ENCODE peak calls at places on chromosome 14, in eight cellular contexts. One of them, this sample, is unnamed.

GRCh38 chr14:99758915-99759545 is 34.2 kb upstream of the EML1 start:
- DNase-seq in A549: no peak
- DNase-seq in CD8-positive, alpha-beta T cell: no peak
- DNase-seq in GM23248: no peak
- DNase-seq in heart left ventricle: no peak
- DNase-seq in ureter: no peak
- DNase-seq in mucosa of gallbladder: no peak
- DNase-seq in kidney: peak
- DNase-seq in this sample: peak

GRCh38 chr14:24196071-24197061 is 1.1 kb upstream of the TM9SF1 start:
- DNase-seq in A549: no peak
- DNase-seq in GM23248: peak
- DNase-seq in ureter: no peak
- DNase-seq in mucosa of gallbladder: no peak
- DNase-seq in kidney: peak
- DNase-seq in CD8-positive, alpha-beta T cell: no peak
- DNase-seq in heart left ventricle: no peak
- DNase-seq in this sample: no peak

GRCh38 chr14:92657457-92658142 is 90.8 kb downstream of the LGMN start:
- DNase-seq in ureter: peak
- DNase-seq in kidney: peak
- DNase-seq in CD8-positive, alpha-beta T cell: no peak
- DNase-seq in A549: no peak
- DNase-seq in heart left ventricle: peak
- DNase-seq in mucosa of gallbladder: peak
- DNase-seq in GM23248: no peak
- DNase-seq in this sample: peak

GRCh38 chr14:101336203-101336602 is 225.1 kb upstream of the DIO3 start:
- DNase-seq in ureter: no peak
- DNase-seq in kidney: no peak
- DNase-seq in CD8-positive, alpha-beta T cell: no peak
- DNase-seq in heart left ventricle: no peak
- DNase-seq in A549: no peak
- DNase-seq in mucosa of gallbladder: no peak
- DNase-seq in GM23248: no peak
- DNase-seq in this sample: no peak

GRCh38 chr14:39426605-39427004 is 5.6 kb downstream of the FBXO33 start:
- DNase-seq in kidney: no peak
- DNase-seq in GM23248: peak
- DNase-seq in mucosa of gallbladder: no peak
- DNase-seq in ureter: no peak
- DNase-seq in A549: no peak
- DNase-seq in CD8-positive, alpha-beta T cell: no peak
- DNase-seq in heart left ventricle: no peak
- DNase-seq in this sample: no peak

GRCh38 chr14:92520701-92521415 is 7.3 kb downstream of the RIN3 start:
- DNase-seq in CD8-positive, alpha-beta T cell: no peak
- DNase-seq in mucosa of gallbladder: no peak
- DNase-seq in GM23248: no peak
- DNase-seq in A549: no peak
- DNase-seq in kidney: no peak
- DNase-seq in heart left ventricle: no peak
- DNase-seq in ureter: no peak
- DNase-seq in this sample: no peak

GRCh38 chr14:39175445-39176262 is 600 bp downstream of the PNN start:
- DNase-seq in heart left ventricle: peak
- DNase-seq in ureter: peak
- DNase-seq in mucosa of gallbladder: no peak
- DNase-seq in kidney: no peak
- DNase-seq in GM23248: peak
- DNase-seq in A549: peak
- DNase-seq in CD8-positive, alpha-beta T cell: no peak
- DNase-seq in this sample: no peak

GRCh38 chr14:70047598-70048312 is 141.0 kb downstream of the SLC8A3 start:
- DNase-seq in heart left ventricle: no peak
- DNase-seq in CD8-positive, alpha-beta T cell: no peak
- DNase-seq in ureter: no peak
- DNase-seq in mucosa of gallbladder: peak
- DNase-seq in kidney: no peak
- DNase-seq in GM23248: no peak
- DNase-seq in A549: peak
- DNase-seq in this sample: no peak

GRCh38 chr14:52703225-52703624 is 3.8 kb upstream of the PSMC6 start:
- DNase-seq in kidney: no peak
- DNase-seq in ureter: no peak
- DNase-seq in heart left ventricle: no peak
- DNase-seq in CD8-positive, alpha-beta T cell: no peak
- DNase-seq in GM23248: peak
- DNase-seq in mucosa of gallbladder: peak
- DNase-seq in A549: no peak
- DNase-seq in this sample: no peak

GRCh38 chr14:69648480-69649414 is 37.4 kb downstream of the SUSD6 start:
- DNase-seq in A549: peak
- DNase-seq in mucosa of gallbladder: no peak
- DNase-seq in kidney: no peak
- DNase-seq in CD8-positive, alpha-beta T cell: no peak
- DNase-seq in GM23248: peak
- DNase-seq in ureter: no peak
- DNase-seq in heart left ventricle: no peak
- DNase-seq in this sample: no peak

GRCh38 chr14:79342942-79343341 is 868.4 kb downstream of the DIO2 start:
- DNase-seq in A549: no peak
- DNase-seq in GM23248: no peak
- DNase-seq in ureter: no peak
- DNase-seq in heart left ventricle: no peak
- DNase-seq in kidney: no peak
- DNase-seq in CD8-positive, alpha-beta T cell: no peak
- DNase-seq in mucosa of gallbladder: no peak
- DNase-seq in this sample: no peak

GRCh38 chr14:37150414-37150813 is 22.0 kb downstream of the SLC25A21 start:
- DNase-seq in CD8-positive, alpha-beta T cell: no peak
- DNase-seq in mucosa of gallbladder: no peak
- DNase-seq in kidney: no peak
- DNase-seq in heart left ventricle: no peak
- DNase-seq in ureter: no peak
- DNase-seq in A549: peak
- DNase-seq in GM23248: peak
- DNase-seq in this sample: no peak

GRCh38 chr14:96255501-96256366 is at the start of gene BDKRB1:
- DNase-seq in kidney: no peak
- DNase-seq in ureter: no peak
- DNase-seq in heart left ventricle: no peak
- DNase-seq in CD8-positive, alpha-beta T cell: no peak
- DNase-seq in mucosa of gallbladder: peak
- DNase-seq in A549: no peak
- DNase-seq in GM23248: peak
- DNase-seq in this sample: no peak

GRCh38 chr14:75793806-75794205 is 132.8 kb downstream of the TTLL5 start:
- DNase-seq in GM23248: peak
- DNase-seq in heart left ventricle: no peak
- DNase-seq in kidney: no peak
- DNase-seq in ureter: no peak
- DNase-seq in A549: no peak
- DNase-seq in CD8-positive, alpha-beta T cell: no peak
- DNase-seq in mucosa of gallbladder: no peak
- DNase-seq in this sample: no peak

GRCh38 chr14:106174206-106174605 is 647.8 kb downstream of the TMEM121 start:
- DNase-seq in CD8-positive, alpha-beta T cell: peak
- DNase-seq in A549: no peak
- DNase-seq in GM23248: no peak
- DNase-seq in heart left ventricle: no peak
- DNase-seq in kidney: no peak
- DNase-seq in mucosa of gallbladder: no peak
- DNase-seq in ureter: no peak
- DNase-seq in this sample: no peak

GRCh38 chr14:69473271-69473670 is 11.3 kb upstream of the PLEKHD1 start:
- DNase-seq in heart left ventricle: no peak
- DNase-seq in CD8-positive, alpha-beta T cell: no peak
- DNase-seq in A549: no peak
- DNase-seq in kidney: no peak
- DNase-seq in ureter: no peak
- DNase-seq in GM23248: no peak
- DNase-seq in mucosa of gallbladder: no peak
- DNase-seq in this sample: no peak

GRCh38 chr14:106619618-106620017 is 1093.2 kb downstream of the TMEM121 start:
- DNase-seq in A549: no peak
- DNase-seq in heart left ventricle: no peak
- DNase-seq in kidney: no peak
- DNase-seq in ureter: no peak
- DNase-seq in CD8-positive, alpha-beta T cell: no peak
- DNase-seq in GM23248: no peak
- DNase-seq in mucosa of gallbladder: no peak
- DNase-seq in this sample: no peak

GRCh38 chr14:75561013-75561432 is 17.4 kb upstream of the FLVCR2 start:
- DNase-seq in ureter: peak
- DNase-seq in A549: peak
- DNase-seq in heart left ventricle: no peak
- DNase-seq in kidney: peak
- DNase-seq in GM23248: peak
- DNase-seq in mucosa of gallbladder: peak
- DNase-seq in CD8-positive, alpha-beta T cell: peak
- DNase-seq in this sample: peak

GRCh38 chr14:90996967-90997366 is 63.5 kb downstream of the RPS6KA5 start:
- DNase-seq in GM23248: no peak
- DNase-seq in ureter: no peak
- DNase-seq in CD8-positive, alpha-beta T cell: no peak
- DNase-seq in heart left ventricle: no peak
- DNase-seq in kidney: no peak
- DNase-seq in A549: no peak
- DNase-seq in mucosa of gallbladder: no peak
- DNase-seq in this sample: no peak

GRCh38 chr14:92247937-92248336 is 75.0 kb upstream of the SLC24A4 start:
- DNase-seq in GM23248: no peak
- DNase-seq in kidney: no peak
- DNase-seq in mucosa of gallbladder: no peak
- DNase-seq in A549: no peak
- DNase-seq in heart left ventricle: no peak
- DNase-seq in ureter: no peak
- DNase-seq in CD8-positive, alpha-beta T cell: no peak
- DNase-seq in this sample: no peak

GRCh38 chr14:30291216-30291615 is 267.7 kb upstream of the G2E3 start:
- DNase-seq in ureter: no peak
- DNase-seq in CD8-positive, alpha-beta T cell: no peak
- DNase-seq in kidney: no peak
- DNase-seq in A549: no peak
- DNase-seq in GM23248: peak
- DNase-seq in mucosa of gallbladder: no peak
- DNase-seq in heart left ventricle: no peak
- DNase-seq in this sample: no peak

GRCh38 chr14:91292476-91292875 is 48.0 kb upstream of the GPR68 start:
- DNase-seq in GM23248: no peak
- DNase-seq in mucosa of gallbladder: no peak
- DNase-seq in A549: no peak
- DNase-seq in kidney: no peak
- DNase-seq in CD8-positive, alpha-beta T cell: no peak
- DNase-seq in heart left ventricle: no peak
- DNase-seq in ureter: no peak
- DNase-seq in this sample: no peak

GRCh38 chr14:101176535-101177205 is 273.1 kb upstream of the RTL1 start:
- DNase-seq in mucosa of gallbladder: no peak
- DNase-seq in ureter: no peak
- DNase-seq in heart left ventricle: no peak
- DNase-seq in kidney: no peak
- DNase-seq in A549: no peak
- DNase-seq in CD8-positive, alpha-beta T cell: no peak
- DNase-seq in GM23248: no peak
- DNase-seq in this sample: no peak

GRCh38 chr14:75274899-75275569 is 3.6 kb upstream of the FOS start:
- DNase-seq in ureter: no peak
- DNase-seq in heart left ventricle: peak
- DNase-seq in CD8-positive, alpha-beta T cell: peak
- DNase-seq in A549: no peak
- DNase-seq in GM23248: no peak
- DNase-seq in mucosa of gallbladder: peak
- DNase-seq in kidney: no peak
- DNase-seq in this sample: peak

GRCh38 chr14:22544881-22545420 is 44.1 kb downstream of the DAD1 start:
- DNase-seq in heart left ventricle: no peak
- DNase-seq in kidney: no peak
- DNase-seq in GM23248: no peak
- DNase-seq in A549: no peak
- DNase-seq in ureter: no peak
- DNase-seq in CD8-positive, alpha-beta T cell: peak
- DNase-seq in mucosa of gallbladder: no peak
- DNase-seq in this sample: no peak

GRCh38 chr14:34088918-34089317 is 138.0 kb upstream of the EGLN3 start:
- DNase-seq in heart left ventricle: no peak
- DNase-seq in A549: no peak
- DNase-seq in kidney: no peak
- DNase-seq in CD8-positive, alpha-beta T cell: no peak
- DNase-seq in ureter: no peak
- DNase-seq in GM23248: no peak
- DNase-seq in mucosa of gallbladder: no peak
- DNase-seq in this sample: no peak

GRCh38 chr14:21999400-21999799 is 325.8 kb upstream of the OR4E1 start:
- DNase-seq in CD8-positive, alpha-beta T cell: peak
- DNase-seq in kidney: no peak
- DNase-seq in GM23248: no peak
- DNase-seq in mucosa of gallbladder: no peak
- DNase-seq in A549: no peak
- DNase-seq in heart left ventricle: no peak
- DNase-seq in ureter: no peak
- DNase-seq in this sample: no peak

GRCh38 chr14:106518054-106518943 is 991.9 kb downstream of the TMEM121 start:
- DNase-seq in kidney: no peak
- DNase-seq in CD8-positive, alpha-beta T cell: peak
- DNase-seq in heart left ventricle: peak
- DNase-seq in GM23248: no peak
- DNase-seq in ureter: peak
- DNase-seq in mucosa of gallbladder: peak
- DNase-seq in A549: no peak
- DNase-seq in this sample: peak

GRCh38 chr14:61608245-61609142 is 86.8 kb upstream of the HIF1A start:
- DNase-seq in A549: no peak
- DNase-seq in GM23248: peak
- DNase-seq in mucosa of gallbladder: no peak
- DNase-seq in kidney: no peak
- DNase-seq in CD8-positive, alpha-beta T cell: no peak
- DNase-seq in heart left ventricle: no peak
- DNase-seq in ureter: no peak
- DNase-seq in this sample: no peak

GRCh38 chr14:97771340-97772045 is 974.3 kb downstream of the VRK1 start:
- DNase-seq in heart left ventricle: no peak
- DNase-seq in GM23248: no peak
- DNase-seq in kidney: no peak
- DNase-seq in A549: no peak
- DNase-seq in ureter: no peak
- DNase-seq in mucosa of gallbladder: no peak
- DNase-seq in CD8-positive, alpha-beta T cell: no peak
- DNase-seq in this sample: no peak

GRCh38 chr14:91398707-91399106 is 18.9 kb downstream of the CCDC88C start:
- DNase-seq in GM23248: no peak
- DNase-seq in ureter: no peak
- DNase-seq in A549: no peak
- DNase-seq in CD8-positive, alpha-beta T cell: no peak
- DNase-seq in heart left ventricle: no peak
- DNase-seq in mucosa of gallbladder: no peak
- DNase-seq in kidney: no peak
- DNase-seq in this sample: no peak

GRCh38 chr14:61588419-61588901 is 106.9 kb upstream of the HIF1A start:
- DNase-seq in A549: no peak
- DNase-seq in heart left ventricle: no peak
- DNase-seq in mucosa of gallbladder: no peak
- DNase-seq in kidney: no peak
- DNase-seq in ureter: no peak
- DNase-seq in GM23248: peak
- DNase-seq in CD8-positive, alpha-beta T cell: no peak
- DNase-seq in this sample: no peak

GRCh38 chr14:67630186-67630585 is 10.5 kb downstream of the ARG2 start:
- DNase-seq in ureter: no peak
- DNase-seq in mucosa of gallbladder: no peak
- DNase-seq in GM23248: no peak
- DNase-seq in kidney: no peak
- DNase-seq in heart left ventricle: no peak
- DNase-seq in A549: no peak
- DNase-seq in CD8-positive, alpha-beta T cell: no peak
- DNase-seq in this sample: no peak

GRCh38 chr14:71745072-71745471 is 187.2 kb upstream of the RGS6 start:
- DNase-seq in kidney: no peak
- DNase-seq in mucosa of gallbladder: no peak
- DNase-seq in A549: no peak
- DNase-seq in CD8-positive, alpha-beta T cell: no peak
- DNase-seq in GM23248: no peak
- DNase-seq in heart left ventricle: no peak
- DNase-seq in ureter: no peak
- DNase-seq in this sample: no peak